ENCODE peak calls at places on chromosomes 3 and 15, in eight cellular contexts. C is Calu3, W is GM20000, U is stomach, I is osteocyte, K is fibroblast of lung, V is foreskin fibroblast, Q is upper lobe of left lung. J is an unnamed sample.

GRCh38 chr3:127760361-127760760 is 62.0 kb downstream of the MGLL start:
- DNase-seq in V (no peak), W (no peak), C (no peak), Q (no peak), I (no peak), K (no peak), U (no peak), J (no peak)

GRCh38 chr15:70245932-70246622 is 148.4 kb upstream of the TLE3 start:
- DNase-seq in Q (peak), U (peak), V (no peak), W (no peak), C (peak), K (peak), I (no peak), J (peak)

GRCh38 chr3:50157821-50158556 is 2.9 kb downstream of the SEMA3F start:
- DNase-seq in C (no peak), U (no peak), V (no peak), Q (no peak), K (peak), I (no peak), W (no peak), J (peak)

GRCh38 chr15:57566840-57567239 is 24.9 kb upstream of the MYZAP start:
- DNase-seq in W (no peak), Q (no peak), K (no peak), U (peak), C (no peak), I (no peak), V (no peak), J (no peak)

GRCh38 chr3:170307998-170308398 is 49.5 kb upstream of the SKIL start:
- DNase-seq in U (peak), Q (peak), I (no peak), W (no peak), K (peak), V (peak), C (peak), J (peak)

GRCh38 chr15:93165737-93166136 is 76.7 kb upstream of the RGMA start:
- DNase-seq in W (no peak), V (no peak), U (no peak), C (no peak), K (no peak), Q (no peak), I (no peak), J (no peak)

GRCh38 chr3:100521439-100521845 is 29.0 kb downstream of the TMEM45A start:
- DNase-seq in C (no peak), V (no peak), K (no peak), I (no peak), Q (peak), W (no peak), U (no peak), J (no peak)

GRCh38 chr3:22231061-22231460 is 480.1 kb upstream of the ZNF385D start:
- DNase-seq in Q (no peak), C (no peak), U (no peak), I (no peak), V (no peak), K (peak), W (no peak), J (peak)

GRCh38 chr3:155714295-155714718 is 30.6 kb downstream of the PLCH1 start:
- DNase-seq in V (no peak), Q (no peak), U (no peak), K (no peak), W (no peak), I (no peak), C (peak), J (no peak)

GRCh38 chr15:72222433-72222832 is 8.6 kb downstream of the PKM start:
- DNase-seq in U (no peak), K (peak), V (peak), Q (peak), C (peak), W (no peak), I (no peak), J (peak)

GRCh38 chr15:61871926-61872522 is 188.2 kb downstream of the VPS13C start:
- DNase-seq in C (no peak), W (peak), Q (no peak), I (no peak), V (peak), K (peak), U (no peak), J (peak)

GRCh38 chr15:66043264-66043663 is 174.0 kb downstream of the RAB11A start:
- DNase-seq in Q (no peak), U (peak), I (no peak), C (no peak), K (no peak), W (no peak), V (no peak), J (no peak)

GRCh38 chr3:71611099-71611498 is 27.6 kb upstream of the FOXP1 start:
- DNase-seq in W (no peak), Q (no peak), C (no peak), U (no peak), V (no peak), K (no peak), I (no peak), J (no peak)

GRCh38 chr15:29913528-29914135 is 91.4 kb upstream of the TJP1 start:
- DNase-seq in I (no peak), U (no peak), K (peak), Q (no peak), C (no peak), V (peak), W (no peak), J (peak)

DNA sequence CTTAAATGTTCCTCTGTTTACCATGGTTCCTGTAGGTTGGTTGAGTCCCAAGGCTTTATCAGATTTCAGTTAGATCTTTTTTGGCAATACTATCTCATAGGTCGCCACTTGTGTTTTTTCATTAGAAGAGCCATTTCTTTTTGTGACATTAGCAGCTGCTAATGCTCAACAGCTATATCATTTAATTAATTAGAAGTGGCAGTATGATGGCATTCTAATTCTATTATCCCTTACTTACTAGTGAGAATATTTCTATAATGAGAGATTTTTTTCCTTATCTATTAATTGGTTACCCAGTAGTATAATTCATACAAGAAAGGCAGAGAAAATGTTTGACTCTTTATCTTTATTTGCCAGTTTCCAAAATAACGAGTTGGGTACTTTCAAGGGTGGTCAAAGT is 25.2 kb downstream of the FRMD4B start:
- DNase-seq in V (no peak), W (no peak), K (no peak), C (no peak), Q (no peak), U (no peak), I (no peak), J (no peak)
- TF ChIP-seq CTCF in V (no peak), W (no peak), K (no peak), C (no peak), Q (no peak), U (no peak), I (no peak), J (no peak)

DNA sequence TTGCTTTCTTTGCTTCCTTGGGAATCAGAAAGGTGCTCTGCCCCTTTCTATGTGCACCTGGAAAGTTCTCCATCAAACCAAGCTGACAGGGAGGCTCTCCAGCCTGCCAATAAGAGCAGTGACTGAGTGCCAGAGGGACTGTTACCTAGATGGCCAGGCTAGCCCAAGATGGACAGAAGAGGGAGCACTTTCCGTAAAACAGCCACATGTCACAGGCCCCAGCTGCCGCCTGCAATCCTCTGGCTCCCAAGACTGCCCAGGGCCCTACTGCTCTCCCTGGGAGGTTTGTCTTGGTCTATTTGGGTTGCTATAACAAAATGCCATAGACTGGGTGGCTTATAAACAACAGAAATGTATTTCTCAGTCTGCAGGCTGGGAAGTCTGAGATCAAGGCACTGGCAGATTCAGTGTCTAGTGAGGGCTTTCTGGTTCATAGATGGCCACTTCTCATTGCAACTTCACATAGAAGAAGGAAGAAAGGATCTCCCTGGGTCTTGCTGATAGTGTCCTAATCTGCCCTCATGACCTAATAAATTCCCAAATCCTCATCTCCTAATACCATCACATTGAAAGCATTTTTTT is 72.3 kb downstream of the TAMM41 start:
- DNase-seq in Q (peak), U (peak), W (no peak), K (peak), C (peak), I (no peak), V (peak), J (peak)
- TF ChIP-seq CTCF in Q (peak), U (peak), W (no peak), K (peak), C (peak), I (peak), V (peak), J (peak)

DNA sequence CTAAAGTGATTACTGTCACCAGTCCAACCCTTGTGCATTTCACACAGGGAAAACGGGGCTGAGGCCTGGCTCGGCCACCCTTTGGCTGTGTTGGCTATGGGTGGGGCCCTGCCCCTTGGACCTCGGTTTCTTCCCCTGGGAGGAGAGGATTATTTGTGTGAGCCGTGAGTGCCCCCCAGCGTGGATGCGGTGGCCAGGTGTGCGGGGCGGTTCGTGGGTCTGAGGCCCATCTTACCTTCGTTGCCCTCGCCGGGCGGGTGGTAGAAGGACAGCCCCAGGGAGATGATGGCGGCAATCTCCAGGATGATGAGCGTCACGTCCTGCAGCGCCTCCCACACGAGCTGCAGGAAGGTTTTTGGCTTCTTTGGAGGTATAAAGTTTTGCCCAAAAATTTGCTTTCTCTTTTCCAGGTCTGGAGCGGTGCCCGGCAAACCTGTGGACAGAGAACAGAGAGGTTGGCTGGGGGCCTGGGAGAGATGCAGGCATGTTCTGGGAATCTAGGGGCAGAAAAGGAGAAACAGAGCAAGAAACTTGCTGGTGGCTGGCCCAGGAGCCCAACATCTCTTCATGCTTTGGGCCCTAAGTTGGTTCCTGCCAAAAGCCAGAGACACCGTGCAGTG is 89.6 kb upstream of the SEC13 start:
- DNase-seq in I (no peak), V (no peak), Q (no peak), U (no peak), K (no peak), W (no peak), C (no peak), J (no peak)
- TF ChIP-seq CTCF in I (no peak), V (no peak), Q (no peak), U (no peak), K (no peak), W (no peak), C (no peak), J (no peak)

GRCh38 chr3:195916991-195917390 is 8.6 kb upstream of the TNK2 start:
- DNase-seq in W (no peak), C (no peak), K (no peak), V (no peak), I (no peak), Q (peak), U (no peak), J (no peak)

GRCh38 chr3:195913382-195913781 is 5.0 kb upstream of the TNK2 start:
- DNase-seq in W (no peak), V (no peak), Q (peak), C (no peak), I (no peak), K (no peak), U (no peak), J (no peak)

GRCh38 chr3:195916291-195916690 is 7.9 kb upstream of the TNK2 start:
- DNase-seq in V (no peak), W (no peak), U (no peak), I (no peak), K (no peak), Q (peak), C (no peak), J (no peak)

GRCh38 chr3:195911946-195912270 is 3.6 kb upstream of the TNK2 start:
- DNase-seq in K (no peak), U (no peak), V (no peak), C (no peak), W (no peak), Q (peak), I (no peak), J (no peak)

DNA sequence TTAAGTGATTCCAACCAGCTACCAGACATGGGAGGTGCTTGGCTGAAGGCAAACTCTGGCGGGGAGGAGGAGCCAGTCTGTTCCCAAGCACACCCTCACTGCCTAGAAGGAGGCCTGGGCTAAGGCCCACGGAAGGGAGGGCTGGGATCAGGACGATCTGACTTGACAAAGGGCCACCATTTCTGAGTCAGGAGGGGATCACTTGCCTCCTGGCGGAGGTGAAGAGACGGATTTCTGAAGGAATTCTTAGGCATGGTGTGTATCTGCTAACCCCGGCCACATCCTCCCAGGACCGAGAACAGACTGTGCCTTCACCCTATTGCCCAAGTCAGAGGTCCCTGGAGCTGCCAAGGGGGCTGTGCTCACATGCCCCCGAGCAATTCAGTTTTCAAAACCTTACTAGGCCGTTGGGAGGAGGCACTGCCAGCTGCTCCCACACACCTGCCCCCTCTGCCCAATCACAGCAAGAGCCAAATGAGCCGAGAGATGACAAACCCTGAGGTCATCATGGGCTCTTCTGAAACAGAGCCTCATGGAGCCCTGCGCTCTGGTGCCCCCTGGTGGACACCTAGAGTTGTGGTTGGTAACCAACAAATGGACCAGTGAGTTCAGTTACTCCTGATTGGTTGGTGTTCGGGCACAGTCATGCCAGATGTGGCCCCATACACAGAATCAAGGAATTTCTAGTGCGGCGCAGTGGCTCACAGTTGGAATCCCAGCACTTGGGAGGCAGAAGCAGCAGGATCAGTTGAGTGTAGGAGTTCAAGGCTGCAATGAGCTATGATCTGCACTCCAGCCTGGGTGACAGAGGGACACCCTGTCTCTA is 6.5 kb upstream of the TNK2 start:
- DNase-seq in K (peak), Q (peak), V (peak), U (peak), W (peak), I (peak), C (peak), J (peak)
- TF ChIP-seq CTCF in K (peak), Q (peak), V (peak), U (peak), W (peak), I (peak), C (peak), J (peak)

DNA sequence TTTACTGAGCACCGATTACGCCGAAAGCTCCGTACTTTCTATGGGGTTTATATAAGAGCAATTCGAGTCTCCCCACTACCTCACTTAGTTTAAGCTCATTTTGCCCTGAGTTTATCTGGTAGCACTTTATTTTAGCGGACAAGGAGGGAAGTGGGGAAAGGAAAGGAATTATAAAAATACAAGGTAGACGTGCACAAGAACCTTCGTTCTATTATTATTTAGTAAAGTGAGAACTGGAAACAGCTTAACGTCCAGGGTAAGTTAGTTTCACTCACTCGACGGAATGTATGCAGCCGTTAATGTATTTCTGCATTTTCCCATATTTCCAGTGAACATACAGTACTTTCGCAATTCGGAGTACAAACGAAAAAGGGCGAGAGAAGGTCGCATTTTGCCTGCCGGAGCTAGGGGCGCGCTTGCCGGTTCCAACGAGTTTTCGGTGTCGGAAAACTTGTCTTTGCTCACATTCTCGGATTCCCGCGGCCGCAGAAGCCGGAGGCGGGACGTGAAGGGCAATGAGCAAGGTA is 1.2 kb upstream of the STT3B start:
- DNase-seq in W (no peak), U (no peak), Q (no peak), I (no peak), V (no peak), K (peak), C (no peak), J (peak)
- TF ChIP-seq CTCF in W (no peak), U (no peak), Q (peak), I (peak), V (peak), K (peak), C (no peak), J (peak)

GRCh38 chr3:19065027-19065426 is 83.3 kb upstream of the KCNH8 start:
- DNase-seq in U (no peak), V (no peak), Q (no peak), C (no peak), I (no peak), K (no peak), W (peak), J (no peak)
- TF ChIP-seq CTCF in U (no peak), V (no peak), Q (no peak), C (no peak), I (peak), K (no peak), W (no peak), J (no peak)

DNA sequence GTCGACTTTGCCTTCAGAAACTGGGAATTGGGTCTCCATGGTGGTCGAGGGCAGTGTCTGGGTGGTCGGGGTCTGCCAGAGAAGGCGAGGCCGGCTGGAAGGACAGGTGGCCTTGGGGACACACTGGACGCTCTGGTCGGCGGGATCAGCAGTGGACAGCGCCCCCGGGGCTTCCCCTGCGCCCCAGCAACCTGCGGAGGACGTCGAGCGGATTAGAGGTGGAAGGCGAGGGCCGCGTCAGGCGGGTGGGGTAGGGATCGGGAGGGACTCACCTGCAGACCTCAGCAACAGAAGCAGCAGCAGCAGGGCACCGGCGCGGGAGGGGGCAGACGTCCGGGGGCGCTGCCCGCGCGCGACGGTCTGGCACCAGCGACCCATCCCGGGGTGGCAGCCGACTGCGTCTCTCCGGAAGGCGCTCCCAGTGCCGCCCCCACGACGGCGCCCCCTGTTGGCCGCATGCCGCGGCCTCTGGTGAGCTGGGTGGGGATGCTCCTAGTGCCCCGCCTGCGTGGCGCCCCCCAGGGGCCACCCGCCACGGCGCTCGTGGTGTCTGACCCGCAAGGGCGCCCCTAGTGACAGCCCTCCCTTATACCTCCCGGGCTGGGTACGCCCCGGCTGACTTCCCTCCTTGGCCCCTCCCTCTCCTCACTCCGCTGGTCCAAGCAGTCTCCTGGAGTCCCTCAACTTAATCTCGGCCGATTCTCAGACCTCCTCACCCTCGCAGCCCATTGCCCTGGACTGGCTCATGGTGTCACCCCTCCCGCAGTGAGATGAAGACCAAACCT is at the start of gene PRSS50:
- DNase-seq in I (peak), Q (peak), V (no peak), W (peak), K (no peak), U (peak), C (no peak), J (no peak)
- TF ChIP-seq CTCF in I (no peak), Q (peak), V (peak), W (no peak), K (peak), U (no peak), C (peak), J (no peak)

GRCh38 chr3:124275421-124275820 is 283.5 kb upstream of the ROPN1 start:
- DNase-seq in K (no peak), I (no peak), W (no peak), V (no peak), C (no peak), U (no peak), Q (peak), J (no peak)

GRCh38 chr3:124273651-124274050 is 281.7 kb upstream of the ROPN1 start:
- DNase-seq in C (no peak), I (no peak), V (no peak), Q (no peak), U (no peak), K (peak), W (no peak), J (no peak)

GRCh38 chr3:124276163-124276862 is 284.4 kb upstream of the ROPN1 start:
- DNase-seq in V (no peak), U (no peak), W (no peak), Q (no peak), I (no peak), K (no peak), C (no peak), J (no peak)

GRCh38 chr3:124276863-124277515 is 285.1 kb upstream of the ROPN1 start:
- DNase-seq in C (no peak), U (no peak), K (no peak), Q (peak), W (no peak), I (no peak), V (no peak), J (no peak)

DNA sequence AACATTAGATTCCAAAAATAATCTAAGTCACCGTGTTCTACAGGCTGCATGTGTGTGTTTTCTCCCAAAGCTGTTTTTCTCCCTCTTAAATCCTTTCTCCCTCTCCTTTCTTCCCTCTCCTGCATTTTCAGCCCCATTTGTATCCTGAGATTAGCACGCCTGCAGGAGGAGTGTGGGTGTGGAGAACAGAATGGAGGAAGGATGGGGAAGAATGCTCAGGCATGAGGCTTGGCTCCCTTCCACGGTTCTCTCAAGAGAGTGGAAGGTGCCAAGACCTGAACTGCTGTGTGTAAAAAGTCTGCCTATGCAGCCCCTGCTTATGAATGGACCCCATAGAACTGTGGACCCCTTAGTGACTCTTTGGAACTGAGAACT is 285.6 kb upstream of the ROPN1 start:
- DNase-seq in K (peak), Q (no peak), C (no peak), I (no peak), U (no peak), V (no peak), W (no peak), J (peak)
- TF ChIP-seq CTCF in K (no peak), Q (no peak), C (no peak), I (peak), U (no peak), V (no peak), W (no peak), J (no peak)

GRCh38 chr3:193301441-193301840 is 60.4 kb downstream of the PLAAT1 start:
- DNase-seq in K (peak), U (no peak), I (no peak), C (no peak), V (no peak), W (no peak), Q (no peak), J (peak)
- TF ChIP-seq CTCF in K (no peak), U (no peak), I (no peak), C (no peak), V (no peak), W (no peak), Q (no peak), J (no peak)

J was measured in fibroblast of mammary gland.